ENCODE peak calls at places on chromosomes 4 and X, in ten cellular contexts. D is GM23338, E is fibroblast of pulmonary artery, M is fibroblast of villous mesenchyme, O is nephron progenitor cell, P is cardiac muscle cell, N is AG09319, X is tibial artery, R is heart left ventricle, B is WTC11. Q is an unnamed sample.

GRCh38 chr4:163878336-163879121 is 384.0 kb downstream of the TMA16 start:
- DNase-seq in O (no peak), N (no peak), M (no peak), X (no peak), D (no peak), P (no peak), R (no peak), B (no peak), E (no peak), Q (no peak)

GRCh38 chr4:31343058-31343457 is 622.9 kb downstream of the PCDH7 start:
- DNase-seq in R (no peak), M (no peak), X (no peak), E (peak), B (no peak), O (no peak), P (no peak), N (no peak), D (peak), Q (no peak)

GRCh38 chrX:56813318-56813837 is 84.3 kb downstream of the NBDY start:
- DNase-seq in M (peak), O (no peak), X (peak), B (no peak), N (peak), R (no peak), E (peak), D (no peak), P (no peak), Q (peak)

GRCh38 chrX:71652405-71652804 is 14.9 kb upstream of the LOC101059915 start:
- DNase-seq in N (peak), P (peak), B (peak), R (no peak), D (peak), O (peak), M (peak), X (peak), E (peak), Q (peak)

GRCh38 chrX:68432648-68433047 is 647 bp downstream of the OPHN1 start:
- DNase-seq in B (no peak), D (no peak), X (no peak), N (no peak), E (no peak), P (peak), M (no peak), O (no peak), R (no peak), Q (peak)

GRCh38 chr4:97507587-97508245 is 635.6 kb downstream of the STPG2 start:
- DNase-seq in P (no peak), N (no peak), R (no peak), M (no peak), O (no peak), E (peak), D (peak), B (no peak), X (no peak), Q (no peak)

GRCh38 chrX:40173662-40174593 is 76.2 kb upstream of the BCOR start:
- DNase-seq in R (no peak), M (peak), D (peak), X (no peak), B (peak), E (no peak), O (peak), P (peak), N (no peak), Q (peak)

GRCh38 chr4:133000012-133000411 is 149.1 kb upstream of the PCDH10 start:
- DNase-seq in R (no peak), P (no peak), O (no peak), N (no peak), D (no peak), B (no peak), X (no peak), M (peak), E (peak), Q (no peak)

GRCh38 chrX:37785569-37785968 is 5.7 kb downstream of the CYBB start:
- DNase-seq in X (no peak), E (no peak), M (no peak), O (no peak), R (peak), P (no peak), B (no peak), D (no peak), N (no peak), Q (peak)

GRCh38 chr4:10116625-10117423 is at the start of gene WDR1:
- DNase-seq in E (peak), R (peak), X (peak), M (peak), N (peak), D (peak), O (peak), B (peak), P (peak), Q (peak)

GRCh38 chrX:42128587-42128986 is 205.2 kb upstream of the CASK start:
- DNase-seq in R (no peak), X (no peak), D (no peak), N (no peak), E (no peak), B (no peak), O (no peak), P (no peak), M (no peak), Q (no peak)

GRCh38 chrX:18490816-18491215 is 65.4 kb downstream of the CDKL5 start:
- DNase-seq in B (no peak), R (no peak), X (no peak), O (no peak), M (peak), E (peak), P (no peak), N (no peak), D (no peak), Q (no peak)

GRCh38 chr4:86376850-86377249 is 17.0 kb upstream of the MAPK10 start:
- DNase-seq in M (no peak), D (no peak), X (no peak), N (no peak), E (no peak), R (no peak), O (no peak), B (no peak), P (no peak), Q (no peak)

GRCh38 chr4:83356899-83357661 is 22.4 kb upstream of the HPSE start:
- DNase-seq in B (no peak), R (no peak), X (no peak), M (peak), O (no peak), P (no peak), D (no peak), E (peak), N (peak), Q (peak)

GRCh38 chr4:177612684-177613083 is 170.4 kb upstream of the AGA start:
- DNase-seq in R (no peak), P (no peak), X (no peak), M (no peak), E (no peak), B (no peak), N (no peak), D (no peak), O (no peak), Q (no peak)

GRCh38 chrX:106802388-106803275 is at the start of gene TBC1D8B:
- DNase-seq in O (peak), D (peak), N (peak), B (peak), E (peak), P (peak), X (peak), R (peak), M (peak), Q (peak)

GRCh38 chr4:119726505-119726904 is 97.9 kb upstream of the PDE5A start:
- DNase-seq in X (no peak), M (no peak), B (no peak), D (no peak), E (no peak), R (no peak), O (no peak), N (no peak), P (no peak), Q (no peak)

GRCh38 chrX:65813245-65813644 is 145.8 kb downstream of the MSN start:
- DNase-seq in E (no peak), N (no peak), P (no peak), D (no peak), R (no peak), O (no peak), B (no peak), M (no peak), X (no peak), Q (no peak)

GRCh38 chr4:111963158-111963557 is 182.1 kb upstream of the FAM241A start:
- DNase-seq in B (no peak), R (no peak), D (no peak), E (no peak), P (no peak), X (no peak), N (no peak), O (no peak), M (no peak), Q (no peak)

GRCh38 chr4:95640337-95640736 is 91.6 kb upstream of the UNC5C start:
- DNase-seq in D (no peak), R (no peak), O (no peak), X (no peak), M (no peak), B (no peak), P (peak), N (no peak), E (no peak), Q (no peak)

GRCh38 chrX:74383611-74384010 is 37.7 kb upstream of the SLC16A2 start:
- DNase-seq in P (peak), X (peak), R (no peak), E (peak), D (peak), M (peak), O (peak), N (peak), B (peak), Q (peak)

GRCh38 chr4:25401066-25401465 is 24.0 kb downstream of the ANAPC4 start:
- DNase-seq in X (no peak), R (no peak), B (no peak), M (no peak), E (no peak), D (no peak), N (no peak), P (no peak), O (no peak), Q (peak)

GRCh38 chr4:119731778-119732177 is 103.2 kb upstream of the PDE5A start:
- DNase-seq in B (no peak), R (no peak), M (no peak), P (no peak), E (no peak), N (no peak), X (no peak), O (no peak), D (no peak), Q (no peak)

GRCh38 chr4:149914521-149915115 is 99.0 kb upstream of the IQCM start:
- DNase-seq in N (no peak), E (peak), O (peak), M (peak), B (peak), R (peak), D (peak), P (peak), X (no peak), Q (peak)

GRCh38 chr4:132437117-132437516 is 712.0 kb upstream of the PCDH10 start:
- DNase-seq in P (no peak), E (no peak), R (no peak), N (no peak), B (no peak), X (no peak), O (no peak), M (no peak), D (no peak), Q (no peak)

GRCh38 chrX:73262991-73263390 is 48.3 kb upstream of the NAP1L2 start:
- DNase-seq in D (peak), O (no peak), B (no peak), P (no peak), N (no peak), R (no peak), X (no peak), E (no peak), M (no peak), Q (peak)

GRCh38 chrX:119539872-119540271 is 25.3 kb downstream of the STEEP1 start:
- DNase-seq in B (peak), R (no peak), E (no peak), X (no peak), N (no peak), O (no peak), P (no peak), D (peak), M (no peak), Q (no peak)

GRCh38 chrX:15206306-15206705 is 63.6 kb downstream of the ASB9 start:
- DNase-seq in E (no peak), O (no peak), B (no peak), R (no peak), D (no peak), N (no peak), P (no peak), M (no peak), X (no peak), Q (no peak)
- TF ChIP-seq CTCF in E (no peak), O (no peak), B (no peak), R (no peak), D (no peak), N (no peak), P (no peak), M (no peak), X (no peak), Q (no peak)

GRCh38 chrX:51053741-51054140 is 143.2 kb downstream of the BMP15 start:
- DNase-seq in P (no peak), M (no peak), B (no peak), R (no peak), X (no peak), E (no peak), N (no peak), D (no peak), O (no peak), Q (no peak)

GRCh38 chrX:51047950-51048349 is 137.4 kb downstream of the BMP15 start:
- DNase-seq in D (peak), E (no peak), N (no peak), R (no peak), M (no peak), B (no peak), O (no peak), X (no peak), P (no peak), Q (no peak)
- TF ChIP-seq CTCF in D (peak), E (no peak), N (no peak), R (no peak), M (no peak), B (no peak), O (no peak), X (no peak), P (no peak), Q (no peak)

DNA sequence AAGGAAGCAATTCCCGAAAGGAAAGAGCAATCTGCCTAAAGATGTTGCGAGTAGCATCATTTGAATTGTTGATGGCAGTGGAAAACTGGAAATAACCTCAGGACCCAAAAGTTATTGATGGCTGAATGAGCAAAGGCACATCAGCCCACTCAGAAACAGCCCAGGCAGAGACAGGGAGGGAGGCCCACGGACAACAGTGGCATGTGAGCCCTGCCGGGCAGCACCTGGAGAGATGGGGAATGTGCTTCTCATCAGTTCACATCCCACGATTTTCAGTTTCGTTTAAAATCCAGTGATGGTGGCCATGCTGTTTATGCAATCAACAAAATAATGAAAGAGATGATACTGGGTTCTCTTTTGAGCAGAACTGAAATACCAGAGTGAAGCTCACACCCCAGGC is 80.0 kb downstream of the JAKMIP1 start:
- DNase-seq in X (no peak), R (no peak), O (no peak), B (no peak), P (no peak), D (no peak), M (no peak), N (no peak), E (no peak), Q (no peak)
- TF ChIP-seq CTCF in X (no peak), R (no peak), O (no peak), B (no peak), P (no peak), D (no peak), M (no peak), N (no peak), E (no peak), Q (no peak)

GRCh38 chrX:111465664-111466063 is 45.8 kb upstream of the SERTM2 start:
- DNase-seq in O (no peak), B (no peak), M (no peak), X (no peak), R (no peak), N (no peak), P (no peak), E (no peak), D (peak), Q (no peak)

GRCh38 chrX:111460612-111461011 is 48.6 kb upstream of the DCX start:
- DNase-seq in N (no peak), B (no peak), E (no peak), P (no peak), M (peak), R (no peak), X (no peak), D (no peak), O (no peak), Q (peak)
- TF ChIP-seq CTCF in N (no peak), B (no peak), E (no peak), P (no peak), M (no peak), R (no peak), X (no peak), D (no peak), O (no peak), Q (no peak)

Q was measured in MCF 10A.